ENCODE peak calls at places on chromosome 12, in nine cellular contexts. One of them, this sample, is unnamed.

GRCh38 chr12:50597200-50598195 is 92.7 kb downstream of the DIP2B start:
- DNase-seq in activated CD4-positive, alpha-beta T cell treated with anti-CD3 and anti-CD28 coated beads, Interleukin-2, amount 50 U/mL, for 1 hour: peak
- DNase-seq in T-helper 1 cell: no peak
- DNase-seq in memory B cell: peak
- DNase-seq in iPS-NIHi11: no peak
- DNase-seq in substantia nigra: no peak
- DNase-seq in RWPE1: peak
- DNase-seq in posterior cingulate gyrus: no peak
- DNase-seq in T1000: no peak
- DNase-seq in this sample: peak

GRCh38 chr12:106584104-106585064 is 1.6 kb downstream of the RFX4 start:
- DNase-seq in T1000: no peak
- DNase-seq in activated CD4-positive, alpha-beta T cell treated with anti-CD3 and anti-CD28 coated beads, Interleukin-2, amount 50 U/mL, for 1 hour: no peak
- DNase-seq in RWPE1: no peak
- DNase-seq in posterior cingulate gyrus: no peak
- DNase-seq in T-helper 1 cell: no peak
- DNase-seq in substantia nigra: no peak
- DNase-seq in memory B cell: no peak
- DNase-seq in iPS-NIHi11: no peak
- DNase-seq in this sample: no peak

GRCh38 chr12:12791756-12792346 is 6.4 kb downstream of the APOLD1 start:
- DNase-seq in RWPE1: no peak
- DNase-seq in substantia nigra: no peak
- DNase-seq in posterior cingulate gyrus: no peak
- DNase-seq in T-helper 1 cell: no peak
- DNase-seq in iPS-NIHi11: no peak
- DNase-seq in T1000: no peak
- DNase-seq in activated CD4-positive, alpha-beta T cell treated with anti-CD3 and anti-CD28 coated beads, Interleukin-2, amount 50 U/mL, for 1 hour: no peak
- DNase-seq in memory B cell: no peak
- DNase-seq in this sample: no peak

GRCh38 chr12:96177013-96177412 is 17.2 kb upstream of the ELK3 start:
- DNase-seq in T1000: no peak
- DNase-seq in iPS-NIHi11: no peak
- DNase-seq in activated CD4-positive, alpha-beta T cell treated with anti-CD3 and anti-CD28 coated beads, Interleukin-2, amount 50 U/mL, for 1 hour: peak
- DNase-seq in RWPE1: peak
- DNase-seq in substantia nigra: no peak
- DNase-seq in posterior cingulate gyrus: no peak
- DNase-seq in memory B cell: no peak
- DNase-seq in T-helper 1 cell: no peak
- DNase-seq in this sample: no peak

GRCh38 chr12:80702889-80703605 is 4.4 kb upstream of the MYF6 start:
- DNase-seq in posterior cingulate gyrus: no peak
- DNase-seq in substantia nigra: no peak
- DNase-seq in T1000: no peak
- DNase-seq in iPS-NIHi11: no peak
- DNase-seq in activated CD4-positive, alpha-beta T cell treated with anti-CD3 and anti-CD28 coated beads, Interleukin-2, amount 50 U/mL, for 1 hour: no peak
- DNase-seq in T-helper 1 cell: no peak
- DNase-seq in memory B cell: no peak
- DNase-seq in RWPE1: peak
- DNase-seq in this sample: no peak

GRCh38 chr12:111430418-111431353 is 25.0 kb downstream of the SH2B3 start:
- DNase-seq in posterior cingulate gyrus: no peak
- DNase-seq in RWPE1: no peak
- DNase-seq in iPS-NIHi11: no peak
- DNase-seq in T-helper 1 cell: peak
- DNase-seq in memory B cell: peak
- DNase-seq in substantia nigra: no peak
- DNase-seq in T1000: no peak
- DNase-seq in activated CD4-positive, alpha-beta T cell treated with anti-CD3 and anti-CD28 coated beads, Interleukin-2, amount 50 U/mL, for 1 hour: peak
- DNase-seq in this sample: no peak

GRCh38 chr12:119673634-119674033 is 5.7 kb downstream of the PRKAB1 start:
- DNase-seq in RWPE1: no peak
- DNase-seq in substantia nigra: no peak
- DNase-seq in T-helper 1 cell: no peak
- DNase-seq in T1000: no peak
- DNase-seq in iPS-NIHi11: no peak
- DNase-seq in posterior cingulate gyrus: no peak
- DNase-seq in memory B cell: no peak
- DNase-seq in activated CD4-positive, alpha-beta T cell treated with anti-CD3 and anti-CD28 coated beads, Interleukin-2, amount 50 U/mL, for 1 hour: no peak
- DNase-seq in this sample: no peak

GRCh38 chr12:82673698-82674097 is 13.0 kb upstream of the TMTC2 start:
- DNase-seq in substantia nigra: no peak
- DNase-seq in iPS-NIHi11: no peak
- DNase-seq in activated CD4-positive, alpha-beta T cell treated with anti-CD3 and anti-CD28 coated beads, Interleukin-2, amount 50 U/mL, for 1 hour: no peak
- DNase-seq in posterior cingulate gyrus: no peak
- DNase-seq in RWPE1: no peak
- DNase-seq in T1000: no peak
- DNase-seq in T-helper 1 cell: no peak
- DNase-seq in memory B cell: no peak
- DNase-seq in this sample: no peak

GRCh38 chr12:49930515-49931288 is 19.8 kb upstream of the AQP2 start:
- DNase-seq in memory B cell: no peak
- DNase-seq in substantia nigra: no peak
- DNase-seq in activated CD4-positive, alpha-beta T cell treated with anti-CD3 and anti-CD28 coated beads, Interleukin-2, amount 50 U/mL, for 1 hour: no peak
- DNase-seq in T1000: no peak
- DNase-seq in T-helper 1 cell: no peak
- DNase-seq in posterior cingulate gyrus: no peak
- DNase-seq in iPS-NIHi11: no peak
- DNase-seq in RWPE1: peak
- DNase-seq in this sample: no peak

GRCh38 chr12:52295663-52296062 is 4.3 kb upstream of the KRT81 start:
- DNase-seq in iPS-NIHi11: no peak
- DNase-seq in activated CD4-positive, alpha-beta T cell treated with anti-CD3 and anti-CD28 coated beads, Interleukin-2, amount 50 U/mL, for 1 hour: no peak
- DNase-seq in memory B cell: no peak
- DNase-seq in posterior cingulate gyrus: no peak
- DNase-seq in RWPE1: no peak
- DNase-seq in T-helper 1 cell: no peak
- DNase-seq in T1000: no peak
- DNase-seq in substantia nigra: no peak
- DNase-seq in this sample: no peak

GRCh38 chr12:119398190-119398589 is 63.7 kb downstream of the CCDC60 start:
- DNase-seq in activated CD4-positive, alpha-beta T cell treated with anti-CD3 and anti-CD28 coated beads, Interleukin-2, amount 50 U/mL, for 1 hour: no peak
- DNase-seq in T-helper 1 cell: no peak
- DNase-seq in RWPE1: no peak
- DNase-seq in substantia nigra: no peak
- DNase-seq in posterior cingulate gyrus: no peak
- DNase-seq in memory B cell: no peak
- DNase-seq in T1000: no peak
- DNase-seq in iPS-NIHi11: no peak
- DNase-seq in this sample: no peak

GRCh38 chr12:25718081-25718731 is 165.1 kb upstream of the LMNTD1 start:
- DNase-seq in RWPE1: no peak
- DNase-seq in memory B cell: no peak
- DNase-seq in iPS-NIHi11: no peak
- DNase-seq in substantia nigra: no peak
- DNase-seq in T1000: no peak
- DNase-seq in posterior cingulate gyrus: no peak
- DNase-seq in activated CD4-positive, alpha-beta T cell treated with anti-CD3 and anti-CD28 coated beads, Interleukin-2, amount 50 U/mL, for 1 hour: no peak
- DNase-seq in T-helper 1 cell: no peak
- DNase-seq in this sample: no peak

GRCh38 chr12:118714051-118714460 is 267.3 kb upstream of the SRRM4 start:
- DNase-seq in memory B cell: no peak
- DNase-seq in iPS-NIHi11: peak
- DNase-seq in substantia nigra: peak
- DNase-seq in T-helper 1 cell: no peak
- DNase-seq in posterior cingulate gyrus: no peak
- DNase-seq in T1000: peak
- DNase-seq in activated CD4-positive, alpha-beta T cell treated with anti-CD3 and anti-CD28 coated beads, Interleukin-2, amount 50 U/mL, for 1 hour: no peak
- DNase-seq in RWPE1: no peak
- DNase-seq in this sample: peak

GRCh38 chr12:122052285-122052684 is 26.3 kb upstream of the MLXIP start:
- DNase-seq in activated CD4-positive, alpha-beta T cell treated with anti-CD3 and anti-CD28 coated beads, Interleukin-2, amount 50 U/mL, for 1 hour: no peak
- DNase-seq in posterior cingulate gyrus: no peak
- DNase-seq in memory B cell: no peak
- DNase-seq in substantia nigra: no peak
- DNase-seq in iPS-NIHi11: no peak
- DNase-seq in T-helper 1 cell: no peak
- DNase-seq in T1000: no peak
- DNase-seq in RWPE1: no peak
- DNase-seq in this sample: no peak

GRCh38 chr12:101490286-101490920 is 15.3 kb downstream of the SPIC start:
- DNase-seq in substantia nigra: no peak
- DNase-seq in activated CD4-positive, alpha-beta T cell treated with anti-CD3 and anti-CD28 coated beads, Interleukin-2, amount 50 U/mL, for 1 hour: no peak
- DNase-seq in T-helper 1 cell: no peak
- DNase-seq in iPS-NIHi11: peak
- DNase-seq in RWPE1: peak
- DNase-seq in T1000: no peak
- DNase-seq in memory B cell: no peak
- DNase-seq in posterior cingulate gyrus: no peak
- DNase-seq in this sample: peak

GRCh38 chr12:9227953-9228352 is 19.8 kb upstream of the PZP start:
- DNase-seq in activated CD4-positive, alpha-beta T cell treated with anti-CD3 and anti-CD28 coated beads, Interleukin-2, amount 50 U/mL, for 1 hour: no peak
- DNase-seq in RWPE1: no peak
- DNase-seq in substantia nigra: no peak
- DNase-seq in iPS-NIHi11: no peak
- DNase-seq in T-helper 1 cell: no peak
- DNase-seq in T1000: no peak
- DNase-seq in posterior cingulate gyrus: no peak
- DNase-seq in memory B cell: no peak
- DNase-seq in this sample: peak

GRCh38 chr12:28869197-28869596 is 279.9 kb upstream of the FAR2 start:
- DNase-seq in T-helper 1 cell: no peak
- DNase-seq in iPS-NIHi11: no peak
- DNase-seq in memory B cell: no peak
- DNase-seq in posterior cingulate gyrus: no peak
- DNase-seq in substantia nigra: no peak
- DNase-seq in RWPE1: no peak
- DNase-seq in T1000: peak
- DNase-seq in activated CD4-positive, alpha-beta T cell treated with anti-CD3 and anti-CD28 coated beads, Interleukin-2, amount 50 U/mL, for 1 hour: no peak
- DNase-seq in this sample: peak

GRCh38 chr12:25728196-25728595 is 175.1 kb upstream of the LMNTD1 start:
- DNase-seq in activated CD4-positive, alpha-beta T cell treated with anti-CD3 and anti-CD28 coated beads, Interleukin-2, amount 50 U/mL, for 1 hour: no peak
- DNase-seq in T-helper 1 cell: no peak
- DNase-seq in memory B cell: no peak
- DNase-seq in iPS-NIHi11: no peak
- DNase-seq in substantia nigra: no peak
- DNase-seq in T1000: no peak
- DNase-seq in RWPE1: no peak
- DNase-seq in posterior cingulate gyrus: no peak
- DNase-seq in this sample: no peak

GRCh38 chr12:56229082-56229481 is 769 bp upstream of the SLC39A5 start:
- DNase-seq in memory B cell: no peak
- DNase-seq in iPS-NIHi11: no peak
- DNase-seq in activated CD4-positive, alpha-beta T cell treated with anti-CD3 and anti-CD28 coated beads, Interleukin-2, amount 50 U/mL, for 1 hour: no peak
- DNase-seq in substantia nigra: no peak
- DNase-seq in T-helper 1 cell: no peak
- DNase-seq in posterior cingulate gyrus: no peak
- DNase-seq in RWPE1: no peak
- DNase-seq in T1000: no peak
- DNase-seq in this sample: no peak

GRCh38 chr12:58161773-58162172 is 220.4 kb downstream of the ATP23 start:
- DNase-seq in activated CD4-positive, alpha-beta T cell treated with anti-CD3 and anti-CD28 coated beads, Interleukin-2, amount 50 U/mL, for 1 hour: no peak
- DNase-seq in substantia nigra: no peak
- DNase-seq in RWPE1: no peak
- DNase-seq in T-helper 1 cell: no peak
- DNase-seq in iPS-NIHi11: no peak
- DNase-seq in memory B cell: no peak
- DNase-seq in posterior cingulate gyrus: no peak
- DNase-seq in T1000: no peak
- DNase-seq in this sample: no peak

GRCh38 chr12:13428538-13429265 is 232.2 kb downstream of the EMP1 start:
- DNase-seq in posterior cingulate gyrus: no peak
- DNase-seq in activated CD4-positive, alpha-beta T cell treated with anti-CD3 and anti-CD28 coated beads, Interleukin-2, amount 50 U/mL, for 1 hour: no peak
- DNase-seq in T1000: peak
- DNase-seq in RWPE1: no peak
- DNase-seq in memory B cell: no peak
- DNase-seq in substantia nigra: no peak
- DNase-seq in iPS-NIHi11: no peak
- DNase-seq in T-helper 1 cell: no peak
- DNase-seq in this sample: no peak

GRCh38 chr12:31868980-31869379 is 90.2 kb upstream of the RESF1 start:
- DNase-seq in T1000: no peak
- DNase-seq in iPS-NIHi11: peak
- DNase-seq in T-helper 1 cell: no peak
- DNase-seq in memory B cell: no peak
- DNase-seq in RWPE1: peak
- DNase-seq in activated CD4-positive, alpha-beta T cell treated with anti-CD3 and anti-CD28 coated beads, Interleukin-2, amount 50 U/mL, for 1 hour: no peak
- DNase-seq in posterior cingulate gyrus: no peak
- DNase-seq in substantia nigra: no peak
- DNase-seq in this sample: no peak

GRCh38 chr12:93766802-93767523 is 89.8 kb downstream of the CRADD start:
- DNase-seq in iPS-NIHi11: peak
- DNase-seq in activated CD4-positive, alpha-beta T cell treated with anti-CD3 and anti-CD28 coated beads, Interleukin-2, amount 50 U/mL, for 1 hour: peak
- DNase-seq in substantia nigra: no peak
- DNase-seq in T1000: no peak
- DNase-seq in T-helper 1 cell: no peak
- DNase-seq in RWPE1: peak
- DNase-seq in memory B cell: no peak
- DNase-seq in posterior cingulate gyrus: no peak
- DNase-seq in this sample: peak

GRCh38 chr12:104152691-104153241 is 14.8 kb upstream of the NFYB start:
- DNase-seq in RWPE1: no peak
- DNase-seq in iPS-NIHi11: no peak
- DNase-seq in memory B cell: no peak
- DNase-seq in T1000: no peak
- DNase-seq in T-helper 1 cell: no peak
- DNase-seq in substantia nigra: no peak
- DNase-seq in posterior cingulate gyrus: no peak
- DNase-seq in activated CD4-positive, alpha-beta T cell treated with anti-CD3 and anti-CD28 coated beads, Interleukin-2, amount 50 U/mL, for 1 hour: no peak
- DNase-seq in this sample: no peak

GRCh38 chr12:53452159-53453077 is 516 bp downstream of the PCBP2 start:
- DNase-seq in RWPE1: peak
- DNase-seq in iPS-NIHi11: peak
- DNase-seq in T-helper 1 cell: peak
- DNase-seq in memory B cell: peak
- DNase-seq in posterior cingulate gyrus: peak
- DNase-seq in T1000: peak
- DNase-seq in substantia nigra: peak
- DNase-seq in activated CD4-positive, alpha-beta T cell treated with anti-CD3 and anti-CD28 coated beads, Interleukin-2, amount 50 U/mL, for 1 hour: peak
- DNase-seq in this sample: peak

GRCh38 chr12:13203028-13203922 is 6.7 kb downstream of the EMP1 start:
- DNase-seq in memory B cell: no peak
- DNase-seq in T1000: no peak
- DNase-seq in T-helper 1 cell: no peak
- DNase-seq in RWPE1: no peak
- DNase-seq in posterior cingulate gyrus: no peak
- DNase-seq in activated CD4-positive, alpha-beta T cell treated with anti-CD3 and anti-CD28 coated beads, Interleukin-2, amount 50 U/mL, for 1 hour: no peak
- DNase-seq in substantia nigra: no peak
- DNase-seq in iPS-NIHi11: peak
- DNase-seq in this sample: no peak

GRCh38 chr12:114875323-114875722 is 191.3 kb upstream of the TBX3 start:
- DNase-seq in posterior cingulate gyrus: no peak
- DNase-seq in iPS-NIHi11: no peak
- DNase-seq in activated CD4-positive, alpha-beta T cell treated with anti-CD3 and anti-CD28 coated beads, Interleukin-2, amount 50 U/mL, for 1 hour: no peak
- DNase-seq in T-helper 1 cell: no peak
- DNase-seq in substantia nigra: no peak
- DNase-seq in memory B cell: no peak
- DNase-seq in T1000: no peak
- DNase-seq in RWPE1: no peak
- DNase-seq in this sample: no peak

GRCh38 chr12:13713746-13714400 is 267.5 kb downstream of the GRIN2B start:
- DNase-seq in T-helper 1 cell: no peak
- DNase-seq in posterior cingulate gyrus: no peak
- DNase-seq in activated CD4-positive, alpha-beta T cell treated with anti-CD3 and anti-CD28 coated beads, Interleukin-2, amount 50 U/mL, for 1 hour: no peak
- DNase-seq in T1000: no peak
- DNase-seq in memory B cell: no peak
- DNase-seq in RWPE1: no peak
- DNase-seq in iPS-NIHi11: no peak
- DNase-seq in substantia nigra: no peak
- DNase-seq in this sample: peak

GRCh38 chr12:130162771-130163460 is 652 bp downstream of the FZD10 start:
- DNase-seq in posterior cingulate gyrus: no peak
- DNase-seq in T1000: no peak
- DNase-seq in T-helper 1 cell: no peak
- DNase-seq in iPS-NIHi11: no peak
- DNase-seq in RWPE1: no peak
- DNase-seq in substantia nigra: no peak
- DNase-seq in activated CD4-positive, alpha-beta T cell treated with anti-CD3 and anti-CD28 coated beads, Interleukin-2, amount 50 U/mL, for 1 hour: no peak
- DNase-seq in memory B cell: no peak
- DNase-seq in this sample: no peak

GRCh38 chr12:108918960-108919642 is 39.2 kb downstream of the DAO start:
- DNase-seq in RWPE1: no peak
- DNase-seq in T-helper 1 cell: no peak
- DNase-seq in substantia nigra: no peak
- DNase-seq in iPS-NIHi11: no peak
- DNase-seq in memory B cell: no peak
- DNase-seq in T1000: no peak
- DNase-seq in posterior cingulate gyrus: no peak
- DNase-seq in activated CD4-positive, alpha-beta T cell treated with anti-CD3 and anti-CD28 coated beads, Interleukin-2, amount 50 U/mL, for 1 hour: no peak
- DNase-seq in this sample: no peak

GRCh38 chr12:24012528-24012927 is 63.1 kb upstream of the SOX5 start:
- DNase-seq in RWPE1: no peak
- DNase-seq in T1000: no peak
- DNase-seq in posterior cingulate gyrus: no peak
- DNase-seq in memory B cell: no peak
- DNase-seq in substantia nigra: no peak
- DNase-seq in activated CD4-positive, alpha-beta T cell treated with anti-CD3 and anti-CD28 coated beads, Interleukin-2, amount 50 U/mL, for 1 hour: no peak
- DNase-seq in iPS-NIHi11: no peak
- DNase-seq in T-helper 1 cell: no peak
- DNase-seq in this sample: no peak